ENCODE peak calls at places on chromosomes 1 and 21, in five cellular contexts. T, Y, J, H and A are unnamed samples.
A peak's percentile ranks its signal among the peaks of the same experiment; 100 is the strongest.

GRCh38 chr1:163046071-163046470 is 23.1 kb upstream of the RGS4 start:
- DNase-seq in T (no peak), Y (no peak), J (no peak), H (no peak), A (no peak)

GRCh38 chr21:28207776-28208175 is 784.9 kb downstream of the LTN1 start:
- DNase-seq in T (no peak), Y (no peak), J (no peak), H (no peak), A (no peak)

GRCh38 chr1:2946999-2947650 is 74.1 kb upstream of the ACTRT2 start:
- DNase-seq in T (peak; percentile 44), Y (no peak), J (peak; percentile 22), H (no peak), A (no peak)

GRCh38 chr1:23446644-23447310 is 22.2 kb upstream of the TCEA3 start:
- DNase-seq in T (no peak), Y (no peak), J (no peak), H (no peak), A (no peak)

GRCh38 chr1:240093120-240093961 is 1.7 kb downstream of the FMN2 start:
- DNase-seq in T (peak; percentile 62), Y (no peak), J (no peak), H (peak; percentile 64), A (no peak)

GRCh38 chr1:239912471-239912870 is 179.2 kb upstream of the FMN2 start:
- DNase-seq in T (no peak), Y (no peak), J (peak; percentile 60), H (no peak), A (no peak)

GRCh38 chr1:226002667-226003501 is 3.7 kb upstream of the SDE2 start:
- DNase-seq in T (no peak), Y (peak; percentile 79), J (no peak), H (peak; percentile 91), A (peak; percentile 86)

GRCh38 chr1:23387494-23387893 is 17.9 kb upstream of the ZNF436 start:
- DNase-seq in T (no peak), Y (no peak), J (no peak), H (no peak), A (no peak)

GRCh38 chr1:235712812-235713211 is 63.2 kb upstream of the GNG4 start:
- DNase-seq in T (no peak), Y (no peak), J (no peak), H (no peak), A (no peak)

GRCh38 chr1:39086386-39087108 is 60.4 kb downstream of the NDUFS5 start:
- DNase-seq in T (peak; percentile 21), Y (no peak), J (no peak), H (no peak), A (no peak)

GRCh38 chr1:55428944-55429931 is 214.1 kb upstream of the USP24 start:
- DNase-seq in T (no peak), Y (peak; percentile 89), J (no peak), H (no peak), A (no peak)

GRCh38 chr1:65209005-65209885 is 61.2 kb downstream of the AK4 start:
- DNase-seq in T (no peak), Y (no peak), J (no peak), H (peak; percentile 27), A (no peak)

GRCh38 chr1:61452354-61452990 is 272.5 kb downstream of the TM2D1 start:
- DNase-seq in T (no peak), Y (no peak), J (no peak), H (no peak), A (no peak)

GRCh38 chr1:160007577-160008200 is 24.1 kb downstream of the PIGM start:
- DNase-seq in T (no peak), Y (no peak), J (no peak), H (peak; percentile 70), A (no peak)

GRCh38 chr1:27878038-27878437 is 5.7 kb downstream of the THEMIS2 start:
- DNase-seq in T (peak; percentile 8), Y (no peak), J (no peak), H (no peak), A (no peak)

GRCh38 chr1:23417570-23417969 is 7.0 kb downstream of the TCEA3 start:
- DNase-seq in T (peak; percentile 81), Y (no peak), J (no peak), H (no peak), A (no peak)

GRCh38 chr1:240808381-240808780 is 196.4 kb upstream of the GREM2 start:
- DNase-seq in T (no peak), Y (no peak), J (no peak), H (no peak), A (no peak)

GRCh38 chr1:151494741-151495281 is 16.4 kb upstream of the CGN start:
- DNase-seq in T (no peak), Y (no peak), J (no peak), H (peak; percentile 68), A (no peak)

GRCh38 chr1:37107153-37107552 is 72.8 kb upstream of the GRIK3 start:
- DNase-seq in T (no peak), Y (no peak), J (no peak), H (no peak), A (no peak)

GRCh38 chr1:33348194-33348593 is 27.3 kb upstream of the A3GALT2 start:
- DNase-seq in T (no peak), Y (no peak), J (no peak), H (peak; percentile 28), A (no peak)

GRCh38 chr1:2566106-2567045 is 10.2 kb downstream of the TNFRSF14 start:
- DNase-seq in T (peak; percentile 50), Y (no peak), J (no peak), H (no peak), A (peak; percentile 11)

GRCh38 chr1:17559618-17560419 is 20.3 kb downstream of the ARHGEF10L start:
- DNase-seq in T (no peak), Y (no peak), J (no peak), H (no peak), A (no peak)

GRCh38 chr1:24567792-24568388 is 12.0 kb downstream of the NCMAP start:
- DNase-seq in T (peak; percentile 74), Y (no peak), J (no peak), H (peak; percentile 26), A (no peak)

GRCh38 chr1:111517464-111518225 is 14.2 kb upstream of the ADORA3 start:
- DNase-seq in T (no peak), Y (no peak), J (no peak), H (no peak), A (no peak)

GRCh38 chr1:167627865-167628641 is 2.0 kb upstream of the RCSD1 start:
- DNase-seq in T (no peak), Y (no peak), J (no peak), H (no peak), A (no peak)

GRCh38 chr1:11918779-11919519 is 7.3 kb downstream of the KIAA2013 start:
- DNase-seq in T (no peak), Y (peak; percentile 92), J (peak; percentile 89), H (no peak), A (peak; percentile 81)
- H3K27me3 ChIP-seq in T (no peaks in the 10 kb centered on the region), Y (no peaks in the 10 kb centered on the region), J (no peaks in the 10 kb centered on the region), H (no peaks in the 10 kb centered on the region), A (no peaks in the 10 kb centered on the region)

GRCh38 chr1:202590119-202590518 is 120.1 kb downstream of the SYT2 start:
- DNase-seq in T (no peak), Y (no peak), J (no peak), H (no peak), A (no peak)
- H3K27ac ChIP-seq in T (peak overlapping the region; percentile 82), Y (peak overlapping the region; percentile 91), J (no peak overlapping the region), H (no peak overlapping the region), A (peak overlapping the region; percentile 100)

DNA sequence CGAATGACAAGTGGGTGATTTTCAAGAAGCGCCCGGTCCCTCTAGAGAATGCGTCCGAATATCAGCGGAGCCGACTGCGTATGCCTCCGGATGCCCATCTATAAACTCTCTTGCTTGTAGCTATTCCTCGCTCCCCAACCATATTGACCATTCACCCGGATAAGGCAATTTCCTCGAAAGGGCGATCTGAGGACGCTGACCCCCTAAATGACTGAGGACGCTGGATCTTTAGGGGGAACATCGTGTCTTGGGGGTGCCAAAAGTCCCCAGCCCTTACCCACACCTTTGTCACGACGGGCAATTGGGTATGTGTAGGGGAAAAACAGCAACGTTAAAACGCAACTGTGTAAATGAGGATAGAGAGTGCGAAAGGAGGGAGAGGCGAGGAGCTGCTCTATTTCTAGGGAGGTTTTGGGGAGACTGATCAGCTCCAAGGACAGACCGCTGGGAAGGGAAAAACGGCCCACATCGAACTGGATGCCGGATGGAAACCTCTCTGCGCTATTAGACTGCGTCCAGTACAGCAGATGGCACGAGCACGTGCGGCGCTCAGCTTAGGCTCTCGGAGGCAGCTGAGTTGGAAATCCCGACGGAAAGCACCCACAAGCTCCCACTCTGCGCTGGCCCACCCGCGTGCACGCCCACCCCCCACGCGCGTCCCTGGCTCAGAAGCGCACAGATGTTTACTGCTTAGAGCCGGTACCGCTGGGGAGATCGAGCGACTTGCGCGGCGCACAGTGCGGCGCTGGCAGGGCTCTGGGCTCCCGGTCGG is 2.9 kb upstream of the PRRX1 start:
- DNase-seq in T (no peak), Y (no peak), J (no peak), H (peak; percentile 52), A (peak; percentile 66)
- H3K4me3 ChIP-seq in T (peak overlapping the region; percentile 2), Y (peak overlapping the region; percentile 90), J (peak overlapping the region; percentile 71), H (peak overlapping the region; percentile 30), A (peak overlapping the region; percentile 76)

GRCh38 chr1:4741876-4742423 is 87.5 kb downstream of the AJAP1 start:
- DNase-seq in T (no peak), Y (no peak), J (no peak), H (no peak), A (no peak)
- H3K27me3 ChIP-seq in T (no peaks in the 10 kb centered on the region), Y (no peaks in the 10 kb centered on the region), J (no peaks in the 10 kb centered on the region), H (no peaks in the 10 kb centered on the region), A (no peaks in the 10 kb centered on the region)

GRCh38 chr1:220492671-220493070 is 35.3 kb upstream of the MARK1 start:
- DNase-seq in T (no peak), Y (no peak), J (no peak), H (no peak), A (no peak)

GRCh38 chr1:220491891-220492290 is 36.0 kb upstream of the MARK1 start:
- DNase-seq in T (no peak), Y (no peak), J (no peak), H (no peak), A (no peak)

GRCh38 chr1:220498188-220498587 is 29.7 kb upstream of the MARK1 start:
- DNase-seq in T (no peak), Y (no peak), J (no peak), H (no peak), A (no peak)

GRCh38 chr1:220497220-220497756 is 30.6 kb upstream of the MARK1 start:
- DNase-seq in T (no peak), Y (no peak), J (no peak), H (no peak), A (no peak)
- H3K27ac ChIP-seq in T (no peak overlapping the region), Y (no peak overlapping the region), J (no peak overlapping the region), H (no peak overlapping the region), A (no peak overlapping the region)

GRCh38 chr1:172746091-172746949 is 87.4 kb downstream of the FASLG start:
- DNase-seq in T (no peak), Y (no peak), J (no peak), H (no peak), A (no peak)
- H3K4me3 ChIP-seq in T (no peak overlapping the region), Y (no peak overlapping the region), J (no peak overlapping the region), H (no peak overlapping the region), A (no peak overlapping the region)